ENCODE peak calls at places on chromosomes 2 and 18, in seven cellular contexts. One of them, this sample, is unnamed.

GRCh38 chr2:134127496-134127895 is 126.4 kb upstream of the MGAT5 start:
- DNase-seq in A673: no peak
- DNase-seq in stomach: no peak
- DNase-seq in ovary: no peak
- DNase-seq in coronary artery: no peak
- DNase-seq in GM23338: no peak
- DNase-seq in tibial artery: no peak
- DNase-seq in this sample: no peak

GRCh38 chr2:204183608-204184007 is 247.0 kb downstream of the ICOS start:
- DNase-seq in tibial artery: no peak
- DNase-seq in A673: no peak
- DNase-seq in GM23338: no peak
- DNase-seq in ovary: no peak
- DNase-seq in stomach: no peak
- DNase-seq in coronary artery: no peak
- DNase-seq in this sample: no peak

GRCh38 chr2:158509928-158510797 is 53.4 kb downstream of the PKP4 start:
- DNase-seq in A673: peak
- DNase-seq in stomach: no peak
- DNase-seq in tibial artery: no peak
- DNase-seq in coronary artery: no peak
- DNase-seq in GM23338: no peak
- DNase-seq in ovary: no peak
- DNase-seq in this sample: no peak

GRCh38 chr2:128449226-128450061 is 130.8 kb upstream of the HS6ST1 start:
- DNase-seq in GM23338: no peak
- DNase-seq in stomach: peak
- DNase-seq in tibial artery: peak
- DNase-seq in A673: no peak
- DNase-seq in coronary artery: peak
- DNase-seq in ovary: peak
- DNase-seq in this sample: no peak

GRCh38 chr2:68696554-68696953 is 38.1 kb upstream of the ARHGAP25 start:
- DNase-seq in ovary: no peak
- DNase-seq in tibial artery: no peak
- DNase-seq in coronary artery: no peak
- DNase-seq in stomach: no peak
- DNase-seq in GM23338: peak
- DNase-seq in A673: no peak
- DNase-seq in this sample: peak

GRCh38 chr2:85133751-85134254 is 611 bp downstream of the TCF7L1 start:
- DNase-seq in A673: peak
- DNase-seq in ovary: peak
- DNase-seq in GM23338: peak
- DNase-seq in stomach: peak
- DNase-seq in tibial artery: peak
- DNase-seq in coronary artery: peak
- DNase-seq in this sample: no peak

GRCh38 chr2:229665158-229665557 is 49.2 kb downstream of the DNER start:
- DNase-seq in GM23338: no peak
- DNase-seq in tibial artery: no peak
- DNase-seq in ovary: no peak
- DNase-seq in stomach: no peak
- DNase-seq in A673: no peak
- DNase-seq in coronary artery: no peak
- DNase-seq in this sample: no peak

GRCh38 chr2:98445167-98445522 is 487 bp downstream of the INPP4A start:
- DNase-seq in A673: peak
- DNase-seq in tibial artery: no peak
- DNase-seq in GM23338: no peak
- DNase-seq in stomach: no peak
- DNase-seq in ovary: no peak
- DNase-seq in coronary artery: no peak
- DNase-seq in this sample: no peak

GRCh38 chr18:76476665-76477561 is 18.1 kb downstream of the ZNF516 start:
- DNase-seq in GM23338: no peak
- DNase-seq in ovary: no peak
- DNase-seq in tibial artery: no peak
- DNase-seq in coronary artery: peak
- DNase-seq in A673: peak
- DNase-seq in stomach: no peak
- DNase-seq in this sample: no peak

GRCh38 chr2:172556284-172557033 is 569 bp downstream of the PDK1 start:
- DNase-seq in GM23338: peak
- DNase-seq in tibial artery: peak
- DNase-seq in ovary: peak
- DNase-seq in A673: peak
- DNase-seq in stomach: peak
- DNase-seq in coronary artery: peak
- DNase-seq in this sample: peak

GRCh38 chr2:104766683-104767082 is 87.2 kb upstream of the POU3F3 start:
- DNase-seq in stomach: no peak
- DNase-seq in coronary artery: no peak
- DNase-seq in A673: no peak
- DNase-seq in ovary: no peak
- DNase-seq in tibial artery: no peak
- DNase-seq in GM23338: peak
- DNase-seq in this sample: no peak

GRCh38 chr2:127517465-127517864 is 8.8 kb downstream of the IWS1 start:
- DNase-seq in GM23338: no peak
- DNase-seq in coronary artery: no peak
- DNase-seq in tibial artery: no peak
- DNase-seq in A673: no peak
- DNase-seq in ovary: no peak
- DNase-seq in stomach: no peak
- DNase-seq in this sample: no peak

GRCh38 chr2:7089284-7089683 is 172.1 kb downstream of the RNF144A start:
- DNase-seq in tibial artery: no peak
- DNase-seq in coronary artery: no peak
- DNase-seq in A673: no peak
- DNase-seq in stomach: no peak
- DNase-seq in ovary: no peak
- DNase-seq in GM23338: peak
- DNase-seq in this sample: no peak

GRCh38 chr2:239926587-239927234 is 98.4 kb downstream of the NDUFA10 start:
- DNase-seq in ovary: no peak
- DNase-seq in coronary artery: no peak
- DNase-seq in GM23338: no peak
- DNase-seq in A673: peak
- DNase-seq in tibial artery: no peak
- DNase-seq in stomach: no peak
- DNase-seq in this sample: no peak

GRCh38 chr18:9613550-9614400 is 584 bp downstream of the PPP4R1 start:
- DNase-seq in A673: peak
- DNase-seq in stomach: peak
- DNase-seq in tibial artery: peak
- DNase-seq in GM23338: peak
- DNase-seq in coronary artery: peak
- DNase-seq in ovary: peak
- DNase-seq in this sample: no peak

GRCh38 chr2:119947535-119947934 is 65.3 kb upstream of the EPB41L5 start:
- DNase-seq in ovary: no peak
- DNase-seq in GM23338: no peak
- DNase-seq in A673: no peak
- DNase-seq in coronary artery: no peak
- DNase-seq in tibial artery: no peak
- DNase-seq in stomach: no peak
- DNase-seq in this sample: no peak

GRCh38 chr18:11005528-11005927 is 143.8 kb downstream of the PIEZO2 start:
- DNase-seq in stomach: peak
- DNase-seq in GM23338: no peak
- DNase-seq in ovary: peak
- DNase-seq in tibial artery: no peak
- DNase-seq in coronary artery: no peak
- DNase-seq in A673: no peak
- DNase-seq in this sample: no peak

GRCh38 chr18:32383040-32383819 is 87.5 kb downstream of the GAREM1 start:
- DNase-seq in tibial artery: no peak
- DNase-seq in ovary: no peak
- DNase-seq in GM23338: no peak
- DNase-seq in A673: no peak
- DNase-seq in stomach: no peak
- DNase-seq in coronary artery: no peak
- DNase-seq in this sample: no peak

GRCh38 chr2:102951249-102951648 is 189.4 kb downstream of the TMEM182 start:
- DNase-seq in tibial artery: no peak
- DNase-seq in coronary artery: no peak
- DNase-seq in A673: no peak
- DNase-seq in ovary: no peak
- DNase-seq in GM23338: no peak
- DNase-seq in stomach: no peak
- DNase-seq in this sample: no peak

GRCh38 chr2:16254356-16254965 is 314.1 kb downstream of the MYCN start:
- DNase-seq in tibial artery: no peak
- DNase-seq in coronary artery: no peak
- DNase-seq in stomach: no peak
- DNase-seq in A673: no peak
- DNase-seq in ovary: no peak
- DNase-seq in GM23338: no peak
- DNase-seq in this sample: no peak

GRCh38 chr18:50033004-50033403 is 161.9 kb downstream of the MYO5B start:
- DNase-seq in tibial artery: no peak
- DNase-seq in A673: no peak
- DNase-seq in GM23338: no peak
- DNase-seq in coronary artery: no peak
- DNase-seq in stomach: no peak
- DNase-seq in ovary: no peak
- DNase-seq in this sample: no peak

GRCh38 chr18:6004683-6005082 is 109.4 kb upstream of the TMEM200C start:
- DNase-seq in tibial artery: no peak
- DNase-seq in ovary: no peak
- DNase-seq in stomach: no peak
- DNase-seq in coronary artery: no peak
- DNase-seq in A673: no peak
- DNase-seq in GM23338: no peak
- DNase-seq in this sample: no peak

GRCh38 chr2:9466147-9466683 is 8.1 kb upstream of the IAH1 start:
- DNase-seq in stomach: no peak
- DNase-seq in ovary: no peak
- DNase-seq in GM23338: no peak
- DNase-seq in coronary artery: no peak
- DNase-seq in tibial artery: no peak
- DNase-seq in A673: no peak
- DNase-seq in this sample: no peak

GRCh38 chr2:8028436-8028835 is 653.4 kb upstream of the ID2 start:
- DNase-seq in coronary artery: no peak
- DNase-seq in tibial artery: no peak
- DNase-seq in stomach: no peak
- DNase-seq in A673: no peak
- DNase-seq in ovary: no peak
- DNase-seq in GM23338: no peak
- DNase-seq in this sample: no peak

GRCh38 chr18:58977223-58977622 is 112.5 kb downstream of the ZNF532 start:
- DNase-seq in tibial artery: no peak
- DNase-seq in GM23338: no peak
- DNase-seq in coronary artery: no peak
- DNase-seq in ovary: no peak
- DNase-seq in A673: no peak
- DNase-seq in stomach: no peak
- DNase-seq in this sample: no peak

GRCh38 chr2:213862407-213863076 is 548.3 kb upstream of the VWC2L start:
- DNase-seq in stomach: no peak
- DNase-seq in GM23338: no peak
- DNase-seq in coronary artery: no peak
- DNase-seq in ovary: no peak
- DNase-seq in tibial artery: no peak
- DNase-seq in A673: no peak
- DNase-seq in this sample: no peak
- H3K27ac ChIP-seq in stomach: no peak
- H3K27ac ChIP-seq in GM23338: no peak
- H3K27ac ChIP-seq in coronary artery: no peak
- H3K27ac ChIP-seq in ovary: no peak
- H3K27ac ChIP-seq in tibial artery: no peak
- H3K27ac ChIP-seq in A673: no peak
- H3K27ac ChIP-seq in this sample: no peak

DNA sequence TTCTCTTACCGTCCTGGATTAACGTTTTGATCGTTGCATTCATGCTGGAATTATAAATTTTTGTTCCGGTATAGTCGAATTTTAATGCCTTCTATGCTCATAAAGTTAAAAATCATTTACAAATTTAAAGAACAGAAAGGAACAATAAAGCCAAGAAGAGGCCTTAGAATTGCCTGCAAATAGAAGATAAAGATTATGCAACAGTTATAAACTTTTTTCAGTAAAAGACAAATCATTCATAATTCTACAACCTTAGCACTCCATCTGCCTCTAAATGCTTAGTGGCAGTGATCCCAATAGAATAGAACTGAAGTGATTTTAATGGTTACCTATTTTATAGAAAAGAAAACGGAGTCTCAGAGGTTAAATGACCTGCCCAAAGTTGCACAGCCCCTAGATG is 211.2 kb downstream of the AGPS start:
- DNase-seq in GM23338: no peak
- DNase-seq in tibial artery: no peak
- DNase-seq in coronary artery: no peak
- DNase-seq in ovary: no peak
- DNase-seq in A673: no peak
- DNase-seq in stomach: no peak
- DNase-seq in this sample: no peak
- H3K27ac ChIP-seq in GM23338: no peak
- H3K27ac ChIP-seq in tibial artery: no peak
- H3K27ac ChIP-seq in coronary artery: no peak
- H3K27ac ChIP-seq in ovary: no peak
- H3K27ac ChIP-seq in A673: peak
- H3K27ac ChIP-seq in stomach: no peak
- H3K27ac ChIP-seq in this sample: no peak

DNA sequence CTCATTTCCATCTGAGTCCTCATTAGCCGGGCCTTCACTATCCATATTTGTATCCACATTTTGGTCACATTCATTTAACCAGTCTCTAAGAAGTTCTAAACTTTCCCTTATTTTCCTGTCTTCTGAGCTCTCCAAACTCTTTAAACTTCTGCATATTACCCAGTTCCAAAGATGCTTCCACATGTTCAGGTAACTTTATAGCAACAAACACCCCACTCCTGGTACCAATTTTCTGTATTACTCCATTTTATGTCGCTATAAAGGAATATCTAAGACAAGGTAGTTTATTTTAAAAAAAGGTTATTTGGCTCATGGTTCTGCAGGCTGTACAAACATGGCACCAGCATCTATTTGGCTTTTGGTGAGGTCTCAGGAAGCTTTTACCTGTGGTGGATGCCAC is 38.8 kb upstream of the AGFG1 start:
- DNase-seq in ovary: no peak
- DNase-seq in A673: no peak
- DNase-seq in GM23338: no peak
- DNase-seq in tibial artery: no peak
- DNase-seq in stomach: no peak
- DNase-seq in coronary artery: no peak
- DNase-seq in this sample: no peak
- H3K27ac ChIP-seq in ovary: no peak
- H3K27ac ChIP-seq in A673: no peak
- H3K27ac ChIP-seq in GM23338: no peak
- H3K27ac ChIP-seq in tibial artery: no peak
- H3K27ac ChIP-seq in stomach: no peak
- H3K27ac ChIP-seq in coronary artery: no peak
- H3K27ac ChIP-seq in this sample: no peak

DNA sequence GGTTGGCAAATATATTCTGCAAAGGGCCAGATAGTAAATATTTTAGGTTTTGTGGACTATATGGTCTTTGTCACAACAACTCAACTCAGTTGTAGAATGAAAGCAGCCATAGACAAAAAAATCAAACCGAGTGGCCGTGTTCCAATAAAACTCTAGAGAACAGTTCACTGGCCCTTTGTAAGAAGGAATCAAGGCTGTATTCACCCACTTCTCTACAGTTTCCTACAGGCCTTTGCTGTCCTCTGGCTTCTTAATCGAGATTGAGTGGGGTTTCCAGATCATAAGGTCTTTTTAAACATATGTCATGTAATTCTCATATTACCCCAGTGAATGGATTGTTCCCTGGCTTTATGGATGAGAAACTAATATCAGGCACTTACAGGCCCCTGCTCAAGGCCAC is 448.9 kb upstream of the ETAA1 start:
- DNase-seq in A673: no peak
- DNase-seq in ovary: no peak
- DNase-seq in stomach: no peak
- DNase-seq in coronary artery: no peak
- DNase-seq in tibial artery: no peak
- DNase-seq in GM23338: no peak
- DNase-seq in this sample: no peak
- H3K27ac ChIP-seq in A673: no peak
- H3K27ac ChIP-seq in ovary: no peak
- H3K27ac ChIP-seq in stomach: no peak
- H3K27ac ChIP-seq in coronary artery: no peak
- H3K27ac ChIP-seq in tibial artery: no peak
- H3K27ac ChIP-seq in GM23338: no peak
- H3K27ac ChIP-seq in this sample: no peak

This sample was measured in iPS DF 6.9.